ENCODE peak calls at places on chromosome 10, in five cellular contexts. K is neuronal stem cell, P is HepG2, F is A549, G is mammary epithelial cell. N is an unnamed sample.

GRCh38 chr10:1744524-1744923 is 7.2 kb upstream of the ADARB2 start:
- DNase-seq in K (no peak), P (no peak), F (no peak), G (no peak), N (no peak)

GRCh38 chr10:76881477-76882220 is 756.0 kb downstream of the KCNMA1 start:
- DNase-seq in K (no peak), P (no peak), F (no peak), G (peak; percentile 9), N (no peak)

GRCh38 chr10:7811000-7811399 is 7.3 kb upstream of the TAF3 start:
- DNase-seq in K (no peak), P (no peak), F (no peak), G (no peak), N (no peak)

GRCh38 chr10:29730969-29731368 is 96.2 kb upstream of the SVIL start:
- DNase-seq in K (no peak), P (no peak), F (no peak), G (no peak), N (no peak)

GRCh38 chr10:45425628-45426563 is 51.9 kb downstream of the ALOX5 start:
- DNase-seq in K (no peak), P (no peak), F (peak; percentile 36), G (peak; percentile 35), N (peak; percentile 75)

GRCh38 chr10:128792426-128793140 is 666.4 kb upstream of the MKI67 start:
- DNase-seq in K (no peak), P (no peak), F (no peak), G (no peak), N (no peak)

GRCh38 chr10:43225787-43226153 is 41.1 kb downstream of the RASGEF1A start:
- DNase-seq in K (no peak), P (no peak), F (no peak), G (no peak), N (peak; percentile 29)

GRCh38 chr10:123922126-123922525 is 30.5 kb upstream of the CPXM2 start:
- DNase-seq in K (no peak), P (no peak), F (no peak), G (no peak), N (no peak)

GRCh38 chr10:33386926-33387325 is 52.5 kb upstream of the NRP1 start:
- DNase-seq in K (no peak), P (no peak), F (no peak), G (no peak), N (no peak)

GRCh38 chr10:130020651-130021372 is 56.7 kb upstream of the EBF3 start:
- DNase-seq in K (no peak), P (no peak), F (no peak), G (no peak), N (no peak)

GRCh38 chr10:60299961-60300883 is 89.5 kb downstream of the ANK3 start:
- DNase-seq in K (peak; percentile 37), P (no peak), F (no peak), G (no peak), N (no peak)

GRCh38 chr10:21675157-21675796 is 141.2 kb downstream of the MLLT10 start:
- DNase-seq in K (peak; percentile 20), P (peak; percentile 64), F (peak; percentile 40), G (peak; percentile 13), N (peak; percentile 3)

GRCh38 chr10:86261470-86261869 is 105.1 kb downstream of the GRID1 start:
- DNase-seq in K (no peak), P (no peak), F (no peak), G (no peak), N (no peak)

GRCh38 chr10:3452683-3453388 is 280.3 kb upstream of the PITRM1 start:
- DNase-seq in K (no peak), P (no peak), F (no peak), G (peak; percentile 68), N (no peak)

GRCh38 chr10:7400068-7400824 is 10.6 kb downstream of the SFMBT2 start:
- DNase-seq in K (no peak), P (no peak), F (no peak), G (no peak), N (no peak)

GRCh38 chr10:103921750-103922195 is 3.8 kb upstream of the STN1 start:
- DNase-seq in K (no peak), P (peak; percentile 66), F (no peak), G (peak; percentile 17), N (no peak)

GRCh38 chr10:103397191-103397825 is 882 bp downstream of the PDCD11 start:
- DNase-seq in K (no peak), P (no peak), F (no peak), G (peak; percentile 36), N (peak; percentile 3)

GRCh38 chr10:129971381-129972144 is 7.5 kb upstream of the EBF3 start:
- DNase-seq in K (peak; percentile 71), P (peak; percentile 8), F (peak; percentile 63), G (no peak), N (no peak)

GRCh38 chr10:3081383-3081981 is 14.1 kb downstream of the PFKP start:
- DNase-seq in K (no peak), P (no peak), F (no peak), G (no peak), N (no peak)

GRCh38 chr10:103693070-103693811 is 162.1 kb downstream of the SH3PXD2A start:
- DNase-seq in K (no peak), P (no peak), F (peak; percentile 40), G (no peak), N (no peak)

GRCh38 chr10:1150638-1150955 is 94.4 kb downstream of the WDR37 start:
- DNase-seq in K (no peak), P (no peak), F (no peak), G (no peak), N (no peak)

GRCh38 chr10:117543245-117543998 is 876 bp downstream of the EMX2 start:
- DNase-seq in K (peak; percentile 63), P (no peak), F (no peak), G (no peak), N (no peak)

GRCh38 chr10:122802282-122802681 is 43.4 kb downstream of the CUZD1 start:
- DNase-seq in K (no peak), P (no peak), F (no peak), G (no peak), N (no peak)

GRCh38 chr10:10872706-10873276 is 144.9 kb upstream of the CELF2 start:
- DNase-seq in K (no peak), P (no peak), F (no peak), G (no peak), N (no peak)

GRCh38 chr10:125538947-125539649 is 143.9 kb downstream of the TEX36 start:
- DNase-seq in K (no peak), P (no peak), F (no peak), G (no peak), N (peak; percentile 43)

GRCh38 chr10:132847856-132848255 is 61.9 kb upstream of the NKX6-2 start:
- DNase-seq in K (no peak), P (no peak), F (no peak), G (no peak), N (no peak)
- H3K4me2 ChIP-seq in K (no peak overlapping the region), P (no peak overlapping the region), F (no peak overlapping the region), G (no peak overlapping the region), N (no peak overlapping the region)

DNA sequence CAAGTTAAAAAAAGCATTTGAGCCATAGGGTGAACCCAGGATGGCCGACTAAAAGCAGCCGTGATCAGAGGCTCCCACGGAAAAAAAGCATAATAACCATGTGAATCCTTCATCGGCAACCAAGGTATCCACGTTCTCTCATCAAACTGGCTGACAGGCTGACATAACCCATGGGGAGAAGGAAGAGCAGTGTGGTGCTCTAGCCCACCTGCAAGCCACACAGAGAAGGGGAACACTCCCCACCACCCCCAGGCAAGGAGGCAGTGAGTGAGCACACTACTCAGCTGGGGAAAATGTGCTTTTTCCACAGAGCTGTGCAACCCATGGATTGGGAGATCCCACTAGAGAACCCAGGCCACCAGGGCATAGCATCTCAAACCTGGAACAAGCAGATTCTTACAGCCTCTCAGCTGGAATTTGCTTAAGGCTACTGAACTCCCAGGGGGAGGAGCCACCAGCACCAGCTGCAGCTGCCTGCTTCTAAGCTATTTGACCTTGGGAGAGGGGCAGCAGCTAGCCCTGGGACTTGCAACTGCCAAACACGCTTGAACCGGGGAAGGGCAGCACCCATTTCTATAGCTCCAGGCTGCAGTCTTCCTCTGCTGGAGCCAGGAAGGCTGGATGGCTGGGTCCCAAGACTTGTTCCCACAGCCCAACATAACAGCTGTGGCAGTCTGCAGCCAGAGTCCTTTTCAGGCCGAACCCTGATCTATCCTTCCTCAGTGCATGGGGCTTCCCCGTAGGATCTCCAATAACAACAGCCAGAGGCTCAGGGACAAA is 178.2 kb upstream of the NRG3 start:
- DNase-seq in K (no peak), P (no peak), F (no peak), G (no peak), N (no peak)
- H3K4me2 ChIP-seq in K (no peak overlapping the region), P (no peak overlapping the region), F (no peak overlapping the region), G (no peak overlapping the region), N (no peak overlapping the region)

DNA sequence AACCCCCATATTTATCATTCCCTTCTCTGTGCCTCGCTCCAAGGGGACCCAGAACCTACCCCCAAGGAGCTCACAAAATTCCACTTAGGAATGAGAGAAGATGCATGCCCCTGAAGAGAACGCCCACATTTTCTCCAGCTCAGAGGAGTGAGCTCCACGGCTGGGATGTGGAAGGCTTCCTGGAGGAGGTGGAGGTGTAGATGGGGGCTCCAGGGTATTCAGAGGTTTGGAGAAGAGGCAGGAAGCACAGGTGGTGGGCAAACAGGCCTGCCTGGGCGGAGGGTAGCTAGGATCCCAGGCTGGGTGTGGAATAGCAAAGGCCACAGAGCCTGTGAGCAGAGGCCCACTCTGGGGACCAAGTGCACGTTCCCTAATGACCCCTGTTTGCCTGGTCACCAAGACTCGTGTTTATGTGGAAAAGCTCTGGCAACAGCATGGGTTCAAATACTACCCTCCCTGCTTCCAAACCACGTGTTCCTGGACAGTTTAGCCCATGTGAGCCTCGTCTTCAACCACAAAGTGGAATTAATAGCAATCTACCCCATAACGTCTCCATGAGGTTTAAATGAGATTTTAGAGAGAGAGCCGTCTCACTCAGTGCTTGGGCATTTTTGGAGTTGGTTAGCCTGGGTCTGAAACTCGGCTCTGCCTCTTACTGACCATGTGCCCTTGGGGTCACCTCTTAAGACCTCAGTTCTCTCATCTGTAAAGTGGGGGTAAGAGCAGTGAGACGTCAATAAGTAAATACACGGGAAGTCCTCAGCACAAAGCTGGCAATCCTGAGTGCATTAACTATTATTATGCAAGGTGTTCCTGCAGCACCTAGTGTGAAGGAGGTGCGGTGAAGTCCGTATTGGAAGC is 24.7 kb downstream of the UNC5B start:
- DNase-seq in K (no peak), P (no peak), F (no peak), G (no peak), N (no peak)
- H3K4me2 ChIP-seq in K (no peak overlapping the region), P (no peak overlapping the region), F (no peak overlapping the region), G (no peak overlapping the region), N (no peak overlapping the region)

GRCh38 chr10:15349133-15349532 is 22.0 kb downstream of the FAM171A1 start:
- DNase-seq in K (no peak), P (no peak), F (no peak), G (no peak), N (no peak)

GRCh38 chr10:15347205-15347604 is 23.9 kb downstream of the FAM171A1 start:
- DNase-seq in K (no peak), P (no peak), F (no peak), G (no peak), N (no peak)

GRCh38 chr10:15351099-15351820 is 19.8 kb downstream of the FAM171A1 start:
- DNase-seq in K (no peak), P (no peak), F (no peak), G (no peak), N (no peak)

GRCh38 chr10:15346440-15347141 is 24.5 kb downstream of the FAM171A1 start:
- DNase-seq in K (no peak), P (no peak), F (no peak), G (no peak), N (no peak)

DNA sequence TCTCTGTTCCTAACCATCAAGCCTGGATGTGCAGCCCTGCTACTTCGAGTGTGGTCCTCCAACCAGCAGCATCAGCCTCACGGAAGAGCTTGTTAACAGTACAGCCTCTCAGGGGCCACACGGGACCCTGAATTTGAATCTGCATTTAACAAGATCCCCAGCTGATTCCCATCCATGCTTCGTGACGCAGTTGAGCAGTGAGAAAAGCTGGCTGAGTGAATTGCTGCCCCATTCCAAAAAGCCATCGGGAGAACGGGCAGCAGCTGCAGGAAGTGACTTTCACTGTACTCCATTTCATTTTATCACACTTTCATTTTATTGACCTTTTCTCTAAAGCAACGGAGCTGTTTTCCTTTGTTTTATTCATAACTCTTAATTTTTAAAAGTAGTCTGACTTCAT is 22.5 kb downstream of the FAM171A1 start:
- DNase-seq in K (no peak), P (no peak), F (no peak), G (no peak), N (no peak)
- H3K4me2 ChIP-seq in K (no peak overlapping the region), P (no peak overlapping the region), F (no peak overlapping the region), G (no peak overlapping the region), N (no peak overlapping the region)